ENCODE peak calls at places on chromosomes 4 and X, in six cellular contexts. One of them, this sample, is unnamed.

GRCh38 chr4:23015821-23016220 is 323.1 kb downstream of the GBA3 start:
- DNase-seq in posterior vena cava: no peak
- DNase-seq in transverse colon: no peak
- DNase-seq in T follicular helper cell: no peak
- DNase-seq in NCI-H460: no peak
- DNase-seq in occipital lobe: no peak
- DNase-seq in this sample: no peak

GRCh38 chr4:26330186-26330787 is 9.5 kb downstream of the RBPJ start:
- DNase-seq in posterior vena cava: no peak
- DNase-seq in transverse colon: no peak
- DNase-seq in T follicular helper cell: no peak
- DNase-seq in NCI-H460: peak
- DNase-seq in occipital lobe: no peak
- DNase-seq in this sample: peak

GRCh38 chrX:110132450-110133114 is 129.7 kb downstream of the TMEM164 start:
- DNase-seq in posterior vena cava: no peak
- DNase-seq in transverse colon: no peak
- DNase-seq in T follicular helper cell: no peak
- DNase-seq in NCI-H460: no peak
- DNase-seq in occipital lobe: no peak
- DNase-seq in this sample: no peak

GRCh38 chr4:157072002-157072401 is 3.9 kb upstream of the GLRB start:
- DNase-seq in posterior vena cava: no peak
- DNase-seq in transverse colon: no peak
- DNase-seq in T follicular helper cell: no peak
- DNase-seq in NCI-H460: no peak
- DNase-seq in occipital lobe: no peak
- DNase-seq in this sample: no peak

GRCh38 chrX:129642641-129643040 is 12.1 kb downstream of the APLN start:
- DNase-seq in posterior vena cava: no peak
- DNase-seq in transverse colon: no peak
- DNase-seq in T follicular helper cell: no peak
- DNase-seq in NCI-H460: no peak
- DNase-seq in occipital lobe: no peak
- DNase-seq in this sample: no peak

GRCh38 chr4:186727977-186728519 is 4.4 kb upstream of the FAT1 start:
- DNase-seq in posterior vena cava: no peak
- DNase-seq in transverse colon: no peak
- DNase-seq in T follicular helper cell: no peak
- DNase-seq in NCI-H460: no peak
- DNase-seq in occipital lobe: no peak
- DNase-seq in this sample: peak

GRCh38 chr4:124526760-124527159 is 185.8 kb downstream of the ANKRD50 start:
- DNase-seq in posterior vena cava: no peak
- DNase-seq in transverse colon: no peak
- DNase-seq in T follicular helper cell: no peak
- DNase-seq in NCI-H460: no peak
- DNase-seq in occipital lobe: no peak
- DNase-seq in this sample: no peak

GRCh38 chr4:90328558-90328957 is 201.4 kb downstream of the CCSER1 start:
- DNase-seq in posterior vena cava: no peak
- DNase-seq in transverse colon: peak
- DNase-seq in T follicular helper cell: no peak
- DNase-seq in NCI-H460: peak
- DNase-seq in occipital lobe: no peak
- DNase-seq in this sample: no peak

GRCh38 chrX:13885591-13885990 is 68.7 kb upstream of the GPM6B start:
- DNase-seq in posterior vena cava: no peak
- DNase-seq in transverse colon: no peak
- DNase-seq in T follicular helper cell: no peak
- DNase-seq in NCI-H460: no peak
- DNase-seq in occipital lobe: no peak
- DNase-seq in this sample: no peak

GRCh38 chr4:185559913-185560281 is 24.6 kb upstream of the PDLIM3 start:
- DNase-seq in posterior vena cava: no peak
- DNase-seq in transverse colon: no peak
- DNase-seq in T follicular helper cell: no peak
- DNase-seq in NCI-H460: peak
- DNase-seq in occipital lobe: no peak
- DNase-seq in this sample: peak

GRCh38 chr4:184281231-184282139 is 63.8 kb upstream of the ENPP6 start:
- DNase-seq in posterior vena cava: no peak
- DNase-seq in transverse colon: peak
- DNase-seq in T follicular helper cell: no peak
- DNase-seq in NCI-H460: no peak
- DNase-seq in occipital lobe: no peak
- DNase-seq in this sample: no peak

GRCh38 chr4:159360549-159360948 is 257.7 kb downstream of the RAPGEF2 start:
- DNase-seq in posterior vena cava: no peak
- DNase-seq in transverse colon: no peak
- DNase-seq in T follicular helper cell: no peak
- DNase-seq in NCI-H460: no peak
- DNase-seq in occipital lobe: no peak
- DNase-seq in this sample: no peak

GRCh38 chr4:92847046-92847445 is 543.3 kb downstream of the GRID2 start:
- DNase-seq in posterior vena cava: no peak
- DNase-seq in transverse colon: no peak
- DNase-seq in T follicular helper cell: no peak
- DNase-seq in NCI-H460: no peak
- DNase-seq in occipital lobe: no peak
- DNase-seq in this sample: no peak

GRCh38 chr4:87236851-87237250 is 16.4 kb upstream of the KLHL8 start:
- DNase-seq in posterior vena cava: no peak
- DNase-seq in transverse colon: no peak
- DNase-seq in T follicular helper cell: no peak
- DNase-seq in NCI-H460: no peak
- DNase-seq in occipital lobe: no peak
- DNase-seq in this sample: no peak

GRCh38 chr4:47827339-47828047 is 10.4 kb downstream of the CORIN start:
- DNase-seq in posterior vena cava: no peak
- DNase-seq in transverse colon: no peak
- DNase-seq in T follicular helper cell: no peak
- DNase-seq in NCI-H460: no peak
- DNase-seq in occipital lobe: no peak
- DNase-seq in this sample: no peak

GRCh38 chrX:115940888-115941332 is 229.6 kb upstream of the AGTR2 start:
- DNase-seq in posterior vena cava: peak
- DNase-seq in transverse colon: peak
- DNase-seq in T follicular helper cell: peak
- DNase-seq in NCI-H460: no peak
- DNase-seq in occipital lobe: peak
- DNase-seq in this sample: no peak

GRCh38 chr4:4575284-4576211 is 33.7 kb upstream of the STX18 start:
- DNase-seq in posterior vena cava: peak
- DNase-seq in transverse colon: peak
- DNase-seq in T follicular helper cell: peak
- DNase-seq in NCI-H460: peak
- DNase-seq in occipital lobe: peak
- DNase-seq in this sample: peak

GRCh38 chr4:73156394-73156793 is 86.9 kb upstream of the COX18 start:
- DNase-seq in posterior vena cava: no peak
- DNase-seq in transverse colon: no peak
- DNase-seq in T follicular helper cell: no peak
- DNase-seq in NCI-H460: no peak
- DNase-seq in occipital lobe: no peak
- DNase-seq in this sample: no peak

GRCh38 chr4:147924604-147925412 is 192.9 kb downstream of the ARHGAP10 start:
- DNase-seq in posterior vena cava: no peak
- DNase-seq in transverse colon: peak
- DNase-seq in T follicular helper cell: no peak
- DNase-seq in NCI-H460: peak
- DNase-seq in occipital lobe: no peak
- DNase-seq in this sample: peak

GRCh38 chr4:102477657-102478056 is 23.5 kb upstream of the NFKB1 start:
- DNase-seq in posterior vena cava: no peak
- DNase-seq in transverse colon: no peak
- DNase-seq in T follicular helper cell: no peak
- DNase-seq in NCI-H460: no peak
- DNase-seq in occipital lobe: no peak
- DNase-seq in this sample: no peak

GRCh38 chr4:68575081-68575480 is 1.0 kb downstream of the UGT2B17 start:
- DNase-seq in posterior vena cava: no peak
- DNase-seq in transverse colon: no peak
- DNase-seq in T follicular helper cell: no peak
- DNase-seq in NCI-H460: no peak
- DNase-seq in occipital lobe: no peak
- DNase-seq in this sample: no peak

GRCh38 chrX:13937370-13938052 is 92.2 kb downstream of the GEMIN8 start:
- DNase-seq in posterior vena cava: no peak
- DNase-seq in transverse colon: no peak
- DNase-seq in T follicular helper cell: no peak
- DNase-seq in NCI-H460: no peak
- DNase-seq in occipital lobe: peak
- DNase-seq in this sample: no peak

GRCh38 chr4:152408514-152409327 is 127.2 kb downstream of the FBXW7 start:
- DNase-seq in posterior vena cava: no peak
- DNase-seq in transverse colon: no peak
- DNase-seq in T follicular helper cell: no peak
- DNase-seq in NCI-H460: peak
- DNase-seq in occipital lobe: no peak
- DNase-seq in this sample: no peak

GRCh38 chrX:37315511-37316248 is 33.5 kb upstream of the PRRG1 start:
- DNase-seq in posterior vena cava: no peak
- DNase-seq in transverse colon: no peak
- DNase-seq in T follicular helper cell: no peak
- DNase-seq in NCI-H460: no peak
- DNase-seq in occipital lobe: no peak
- DNase-seq in this sample: no peak

GRCh38 chrX:6383911-6384310 is 151.0 kb downstream of the VCX3A start:
- DNase-seq in posterior vena cava: no peak
- DNase-seq in transverse colon: no peak
- DNase-seq in T follicular helper cell: no peak
- DNase-seq in NCI-H460: no peak
- DNase-seq in occipital lobe: no peak
- DNase-seq in this sample: no peak

GRCh38 chrX:11543249-11543648 is 122.5 kb downstream of the ARHGAP6 start:
- DNase-seq in posterior vena cava: no peak
- DNase-seq in transverse colon: no peak
- DNase-seq in T follicular helper cell: no peak
- DNase-seq in NCI-H460: no peak
- DNase-seq in occipital lobe: no peak
- DNase-seq in this sample: no peak

GRCh38 chr4:175770555-175770954 is 41.5 kb downstream of the GPM6A start:
- DNase-seq in posterior vena cava: no peak
- DNase-seq in transverse colon: no peak
- DNase-seq in T follicular helper cell: no peak
- DNase-seq in NCI-H460: no peak
- DNase-seq in occipital lobe: no peak
- DNase-seq in this sample: no peak

GRCh38 chr4:83212041-83212851 is 72.4 kb downstream of the COQ2 start:
- DNase-seq in posterior vena cava: no peak
- DNase-seq in transverse colon: peak
- DNase-seq in T follicular helper cell: peak
- DNase-seq in NCI-H460: no peak
- DNase-seq in occipital lobe: no peak
- DNase-seq in this sample: peak

GRCh38 chr4:4321951-4322688 is 32.1 kb downstream of the ZBTB49 start:
- DNase-seq in posterior vena cava: peak
- DNase-seq in transverse colon: no peak
- DNase-seq in T follicular helper cell: no peak
- DNase-seq in NCI-H460: no peak
- DNase-seq in occipital lobe: no peak
- DNase-seq in this sample: no peak

GRCh38 chrX:43958529-43958928 is 14.7 kb downstream of the NDP start:
- DNase-seq in posterior vena cava: no peak
- DNase-seq in transverse colon: peak
- DNase-seq in T follicular helper cell: no peak
- DNase-seq in NCI-H460: peak
- DNase-seq in occipital lobe: peak
- DNase-seq in this sample: peak

GRCh38 chrX:26411045-26411444 is 195.1 kb downstream of the MAGEB5 start:
- DNase-seq in posterior vena cava: no peak
- DNase-seq in transverse colon: no peak
- DNase-seq in T follicular helper cell: no peak
- DNase-seq in NCI-H460: no peak
- DNase-seq in occipital lobe: no peak
- DNase-seq in this sample: no peak

GRCh38 chr4:152578670-152579069 is 42.8 kb upstream of the FBXW7 start:
- DNase-seq in posterior vena cava: no peak
- DNase-seq in transverse colon: no peak
- DNase-seq in T follicular helper cell: no peak
- DNase-seq in NCI-H460: no peak
- DNase-seq in occipital lobe: no peak
- DNase-seq in this sample: no peak

GRCh38 chrX:37462346-37462745 is 109.1 kb upstream of the LANCL3 start:
- DNase-seq in posterior vena cava: no peak
- DNase-seq in transverse colon: no peak
- DNase-seq in T follicular helper cell: no peak
- DNase-seq in NCI-H460: no peak
- DNase-seq in occipital lobe: no peak
- DNase-seq in this sample: no peak

GRCh38 chr4:53010320-53010719 is 148.2 kb downstream of the RASL11B start:
- DNase-seq in posterior vena cava: no peak
- DNase-seq in transverse colon: no peak
- DNase-seq in T follicular helper cell: no peak
- DNase-seq in NCI-H460: no peak
- DNase-seq in occipital lobe: no peak
- DNase-seq in this sample: no peak

GRCh38 chr4:16598241-16599224 is 299.9 kb downstream of the LDB2 start:
- DNase-seq in posterior vena cava: no peak
- DNase-seq in transverse colon: no peak
- DNase-seq in T follicular helper cell: no peak
- DNase-seq in NCI-H460: no peak
- DNase-seq in occipital lobe: no peak
- DNase-seq in this sample: no peak

GRCh38 chrX:56382278-56382677 is 150.1 kb downstream of the KLF8 start:
- DNase-seq in posterior vena cava: no peak
- DNase-seq in transverse colon: no peak
- DNase-seq in T follicular helper cell: no peak
- DNase-seq in NCI-H460: no peak
- DNase-seq in occipital lobe: no peak
- DNase-seq in this sample: no peak

GRCh38 chr4:39699676-39700409 is 1.9 kb downstream of the UBE2K start:
- DNase-seq in posterior vena cava: no peak
- DNase-seq in transverse colon: no peak
- DNase-seq in T follicular helper cell: no peak
- DNase-seq in NCI-H460: no peak
- DNase-seq in occipital lobe: no peak
- DNase-seq in this sample: no peak

This sample was measured in LoVo.